ENCODE peak calls at places on chromosomes 4 and X, in five cellular contexts. B is NCI-H460, F is T-helper 17 cell, Z is hepatocyte, M is AG04450. N is an unnamed sample.

GRCh38 chr4:168021666-168022065 is 70.7 kb upstream of the ANXA10 start:
- DNase-seq in B (no peak), F (no peak), Z (no peak), M (no peak), N (no peak)

GRCh38 chrX:53071604-53072417 is 10.4 kb upstream of the TSPYL2 start:
- DNase-seq in B (peak), F (peak), Z (peak), M (no peak), N (peak)

GRCh38 chr4:7024336-7024890 is 18.8 kb upstream of the TADA2B start:
- DNase-seq in B (no peak), F (no peak), Z (no peak), M (no peak), N (no peak)

GRCh38 chr4:11614426-11614825 is 185.7 kb upstream of the HS3ST1 start:
- DNase-seq in B (no peak), F (no peak), Z (peak), M (no peak), N (peak)

GRCh38 chr4:100690812-100691211 is 173.0 kb upstream of the EMCN start:
- DNase-seq in B (no peak), F (no peak), Z (no peak), M (no peak), N (no peak)

GRCh38 chrX:133958997-133959688 is 26.3 kb downstream of the GPC3 start:
- DNase-seq in B (no peak), F (no peak), Z (no peak), M (no peak), N (no peak)

GRCh38 chr4:108043536-108043935 is 53.8 kb downstream of the HADH start:
- DNase-seq in B (no peak), F (no peak), Z (no peak), M (no peak), N (peak)

GRCh38 chr4:99104153-99104552 is 15.6 kb upstream of the ADH5 start:
- DNase-seq in B (no peak), F (no peak), Z (no peak), M (no peak), N (peak)

GRCh38 chr4:42252315-42252714 is 99.9 kb upstream of the BEND4 start:
- DNase-seq in B (no peak), F (no peak), Z (no peak), M (no peak), N (no peak)

GRCh38 chr4:143399113-143399949 is 62.7 kb downstream of the GAB1 start:
- DNase-seq in B (peak), F (no peak), Z (peak), M (no peak), N (peak)

GRCh38 chr4:180134116-180134866 is 2108.9 kb upstream of the TENM3 start:
- DNase-seq in B (no peak), F (no peak), Z (peak), M (no peak), N (no peak)

GRCh38 chr4:74397748-74398426 is 32.9 kb downstream of the EREG start:
- DNase-seq in B (no peak), F (no peak), Z (no peak), M (no peak), N (no peak)

GRCh38 chrX:42536286-42536685 is 241.7 kb downstream of the PPP1R2C start:
- DNase-seq in B (no peak), F (no peak), Z (no peak), M (no peak), N (no peak)

GRCh38 chr4:179095585-179096228 is 1653.5 kb upstream of the AGA start:
- DNase-seq in B (peak), F (no peak), Z (peak), M (peak), N (peak)

GRCh38 chr4:186840222-186840701 is 116.6 kb upstream of the FAT1 start:
- DNase-seq in B (peak), F (no peak), Z (no peak), M (peak), N (no peak)

GRCh38 chr4:183344523-183345255 is 22.5 kb upstream of the CLDN24 start:
- DNase-seq in B (no peak), F (no peak), Z (no peak), M (no peak), N (no peak)

GRCh38 chrX:128021566-128021965 is 30.6 kb downstream of the ACTRT1 start:
- DNase-seq in B (no peak), F (no peak), Z (no peak), M (no peak), N (no peak)

GRCh38 chr4:177185151-177185550 is 124.5 kb upstream of the NEIL3 start:
- DNase-seq in B (no peak), F (no peak), Z (no peak), M (no peak), N (peak)

GRCh38 chr4:1309261-1310010 is 19.7 kb downstream of the MAEA start:
- DNase-seq in B (no peak), F (peak), Z (peak), M (peak), N (peak)

GRCh38 chrX:24241822-24242648 is 71.8 kb downstream of the SUPT20HL2 start:
- DNase-seq in B (peak), F (no peak), Z (peak), M (no peak), N (peak)

GRCh38 chr4:151643564-151643963 is 117.2 kb downstream of the GATB start:
- DNase-seq in B (no peak), F (no peak), Z (no peak), M (no peak), N (no peak)

GRCh38 chr4:38562751-38563198 is 101.2 kb upstream of the KLF3 start:
- DNase-seq in B (no peak), F (no peak), Z (no peak), M (no peak), N (peak)

GRCh38 chr4:108060164-108060563 is 70.5 kb downstream of the HADH start:
- DNase-seq in B (peak), F (no peak), Z (peak), M (peak), N (peak)

GRCh38 chrX:153885208-153885787 is 675 bp downstream of the L1CAM start:
- DNase-seq in B (no peak), F (no peak), Z (no peak), M (no peak), N (no peak)

GRCh38 chr4:147019061-147019460 is 73.4 kb upstream of the TTC29 start:
- DNase-seq in B (peak), F (no peak), Z (peak), M (peak), N (peak)

GRCh38 chr4:76559236-76560071 is 124.4 kb downstream of the SHROOM3 start:
- DNase-seq in B (no peak), F (no peak), Z (no peak), M (no peak), N (no peak)

GRCh38 chrX:48896611-48897011 is 957 bp downstream of the TIMM17B start:
- DNase-seq in B (no peak), F (no peak), Z (no peak), M (no peak), N (peak)

GRCh38 chr4:87041142-87041541 is 106.3 kb downstream of the AFF1 start:
- DNase-seq in B (no peak), F (no peak), Z (no peak), M (no peak), N (no peak)

GRCh38 chrX:21374994-21375794 is 976 bp downstream of the CNKSR2 start:
- DNase-seq in B (no peak), F (no peak), Z (peak), M (no peak), N (peak)

GRCh38 chrX:104118765-104119164 is 6.4 kb downstream of the ZCCHC18 start:
- DNase-seq in B (no peak), F (no peak), Z (no peak), M (no peak), N (no peak)

GRCh38 chrX:105845661-105846060 is 23.3 kb downstream of the NRK start:
- DNase-seq in B (no peak), F (no peak), Z (no peak), M (no peak), N (peak)

GRCh38 chr4:153844144-153844543 is 55.3 kb upstream of the SFRP2 start:
- DNase-seq in B (no peak), F (no peak), Z (no peak), M (no peak), N (no peak)

GRCh38 chr4:84499065-84499982 is at the start of gene NKX6-1:
- DNase-seq in B (peak), F (no peak), Z (peak), M (no peak), N (peak)

GRCh38 chrX:79065696-79066095 is 78.8 kb upstream of the GPR174 start:
- DNase-seq in B (no peak), F (no peak), Z (no peak), M (no peak), N (no peak)

GRCh38 chr4:149885896-149886295 is 70.3 kb upstream of the IQCM start:
- DNase-seq in B (no peak), F (no peak), Z (no peak), M (peak), N (no peak)

GRCh38 chrX:20263474-20263873 is 3.2 kb downstream of the RPS6KA3 start:
- DNase-seq in B (no peak), F (no peak), Z (no peak), M (no peak), N (no peak)

GRCh38 chr4:10722957-10723356 is 38.4 kb upstream of the CLNK start:
- DNase-seq in B (no peak), F (no peak), Z (no peak), M (no peak), N (no peak)

GRCh38 chr4:84529169-84529751 is 30.2 kb upstream of the NKX6-1 start:
- DNase-seq in B (peak), F (no peak), Z (peak), M (no peak), N (peak)

N was measured in mesendoderm.